ENCODE peak calls at places on chromosomes 7 and 10, in six cellular contexts. One of them, this sample, is unnamed.
A peak's percentile ranks its signal among the peaks of the same experiment; 100 is the strongest.

GRCh38 chr7:74058486-74058885 is 25.1 kb upstream of the LIMK1 start:
- DNase-seq in Panc1: no peak
- DNase-seq in esophagus squamous epithelium: no peak
- DNase-seq in hepatocyte: no peak
- DNase-seq in dorsolateral prefrontal cortex: no peak
- DNase-seq in lower lobe of right lung: no peak
- DNase-seq in this sample: no peak

GRCh38 chr10:75751232-75751631 is 319.8 kb downstream of the LRMDA start:
- DNase-seq in dorsolateral prefrontal cortex: no peak
- DNase-seq in Panc1: no peak
- DNase-seq in lower lobe of right lung: no peak
- DNase-seq in hepatocyte: no peak
- DNase-seq in esophagus squamous epithelium: no peak
- DNase-seq in this sample: no peak

GRCh38 chr7:17368856-17369520 is 70.5 kb downstream of the AHR start:
- DNase-seq in hepatocyte: no peak
- DNase-seq in lower lobe of right lung: no peak
- DNase-seq in Panc1: no peak
- DNase-seq in dorsolateral prefrontal cortex: no peak
- DNase-seq in esophagus squamous epithelium: no peak
- DNase-seq in this sample: no peak

GRCh38 chr7:14720792-14721191 is 181.8 kb downstream of the DGKB start:
- DNase-seq in lower lobe of right lung: no peak
- DNase-seq in dorsolateral prefrontal cortex: no peak
- DNase-seq in esophagus squamous epithelium: no peak
- DNase-seq in Panc1: no peak
- DNase-seq in hepatocyte: no peak
- DNase-seq in this sample: no peak

GRCh38 chr10:111077715-111078504 is 1.1 kb downstream of the ADRA2A start:
- DNase-seq in dorsolateral prefrontal cortex: no peak
- DNase-seq in esophagus squamous epithelium: no peak
- DNase-seq in hepatocyte: peak; percentile 12
- DNase-seq in lower lobe of right lung: peak; percentile 52
- DNase-seq in Panc1: no peak
- DNase-seq in this sample: no peak

GRCh38 chr7:21944616-21945373 is 904 bp downstream of the CDCA7L start:
- DNase-seq in dorsolateral prefrontal cortex: no peak
- DNase-seq in lower lobe of right lung: peak; percentile 84
- DNase-seq in hepatocyte: peak; percentile 67
- DNase-seq in esophagus squamous epithelium: no peak
- DNase-seq in Panc1: peak; percentile 30
- DNase-seq in this sample: no peak

GRCh38 chr10:132185601-132186487 is 904 bp upstream of the DPYSL4 start:
- DNase-seq in hepatocyte: peak; percentile 85
- DNase-seq in dorsolateral prefrontal cortex: no peak
- DNase-seq in lower lobe of right lung: no peak
- DNase-seq in Panc1: no peak
- DNase-seq in esophagus squamous epithelium: no peak
- DNase-seq in this sample: no peak

GRCh38 chr7:126780993-126781392 is 471.7 kb downstream of the GRM8 start:
- DNase-seq in esophagus squamous epithelium: no peak
- DNase-seq in dorsolateral prefrontal cortex: no peak
- DNase-seq in lower lobe of right lung: no peak
- DNase-seq in hepatocyte: no peak
- DNase-seq in Panc1: no peak
- DNase-seq in this sample: no peak

GRCh38 chr10:105797234-105797890 is 1156.3 kb downstream of the SORCS3 start:
- DNase-seq in esophagus squamous epithelium: no peak
- DNase-seq in Panc1: peak; percentile 15
- DNase-seq in hepatocyte: peak; percentile 62
- DNase-seq in dorsolateral prefrontal cortex: no peak
- DNase-seq in lower lobe of right lung: no peak
- DNase-seq in this sample: no peak

GRCh38 chr10:93026072-93026471 is 34.5 kb upstream of the CYP26C1 start:
- DNase-seq in hepatocyte: no peak
- DNase-seq in esophagus squamous epithelium: no peak
- DNase-seq in dorsolateral prefrontal cortex: no peak
- DNase-seq in lower lobe of right lung: no peak
- DNase-seq in Panc1: no peak
- DNase-seq in this sample: no peak

GRCh38 chr7:82294258-82294855 is 149.2 kb downstream of the CACNA2D1 start:
- DNase-seq in dorsolateral prefrontal cortex: no peak
- DNase-seq in lower lobe of right lung: no peak
- DNase-seq in hepatocyte: no peak
- DNase-seq in esophagus squamous epithelium: no peak
- DNase-seq in Panc1: no peak
- DNase-seq in this sample: no peak

GRCh38 chr7:156773966-156774365 is 119.0 kb downstream of the LMBR1 start:
- DNase-seq in hepatocyte: no peak
- DNase-seq in dorsolateral prefrontal cortex: no peak
- DNase-seq in lower lobe of right lung: no peak
- DNase-seq in Panc1: no peak
- DNase-seq in esophagus squamous epithelium: no peak
- DNase-seq in this sample: no peak

GRCh38 chr10:26486985-26487850 is 49.1 kb downstream of the APBB1IP start:
- DNase-seq in Panc1: no peak
- DNase-seq in hepatocyte: peak; percentile 74
- DNase-seq in esophagus squamous epithelium: no peak
- DNase-seq in dorsolateral prefrontal cortex: no peak
- DNase-seq in lower lobe of right lung: no peak
- DNase-seq in this sample: peak; percentile 20

GRCh38 chr10:104548090-104548489 is 93.0 kb upstream of the SORCS3 start:
- DNase-seq in Panc1: no peak
- DNase-seq in esophagus squamous epithelium: no peak
- DNase-seq in lower lobe of right lung: no peak
- DNase-seq in hepatocyte: peak; percentile 35
- DNase-seq in dorsolateral prefrontal cortex: no peak
- DNase-seq in this sample: no peak

GRCh38 chr7:16933296-16934248 is 51.8 kb upstream of the AGR3 start:
- DNase-seq in lower lobe of right lung: peak; percentile 53
- DNase-seq in Panc1: no peak
- DNase-seq in esophagus squamous epithelium: no peak
- DNase-seq in hepatocyte: no peak
- DNase-seq in dorsolateral prefrontal cortex: no peak
- DNase-seq in this sample: no peak

GRCh38 chr7:32033006-32033405 is 37.2 kb downstream of the PDE1C start:
- DNase-seq in esophagus squamous epithelium: no peak
- DNase-seq in Panc1: no peak
- DNase-seq in dorsolateral prefrontal cortex: no peak
- DNase-seq in hepatocyte: no peak
- DNase-seq in lower lobe of right lung: no peak
- DNase-seq in this sample: no peak

GRCh38 chr7:27605689-27606269 is 56.9 kb downstream of the HIBADH start:
- DNase-seq in lower lobe of right lung: no peak
- DNase-seq in Panc1: peak; percentile 28
- DNase-seq in esophagus squamous epithelium: no peak
- DNase-seq in dorsolateral prefrontal cortex: no peak
- DNase-seq in hepatocyte: peak; percentile 49
- DNase-seq in this sample: no peak

GRCh38 chr10:42367532-42368230 is 270.7 kb downstream of the ZNF33B start:
- DNase-seq in dorsolateral prefrontal cortex: peak; percentile 95
- DNase-seq in hepatocyte: no peak
- DNase-seq in esophagus squamous epithelium: peak; percentile 15
- DNase-seq in Panc1: peak; percentile 91
- DNase-seq in lower lobe of right lung: peak; percentile 84
- DNase-seq in this sample: peak; percentile 41

GRCh38 chr10:62076872-62077271 is 175.4 kb downstream of the ARID5B start:
- DNase-seq in hepatocyte: no peak
- DNase-seq in Panc1: peak; percentile 81
- DNase-seq in lower lobe of right lung: no peak
- DNase-seq in dorsolateral prefrontal cortex: no peak
- DNase-seq in esophagus squamous epithelium: no peak
- DNase-seq in this sample: no peak

GRCh38 chr10:100819424-100819823 is 74.0 kb downstream of the PAX2 start:
- DNase-seq in dorsolateral prefrontal cortex: no peak
- DNase-seq in hepatocyte: no peak
- DNase-seq in Panc1: no peak
- DNase-seq in esophagus squamous epithelium: no peak
- DNase-seq in lower lobe of right lung: no peak
- DNase-seq in this sample: no peak

GRCh38 chr10:100812978-100813377 is 67.6 kb downstream of the PAX2 start:
- DNase-seq in Panc1: no peak
- DNase-seq in dorsolateral prefrontal cortex: no peak
- DNase-seq in esophagus squamous epithelium: no peak
- DNase-seq in hepatocyte: no peak
- DNase-seq in lower lobe of right lung: no peak
- DNase-seq in this sample: no peak

GRCh38 chr10:100814751-100815474 is 69.5 kb downstream of the PAX2 start:
- DNase-seq in lower lobe of right lung: no peak
- DNase-seq in Panc1: no peak
- DNase-seq in hepatocyte: no peak
- DNase-seq in dorsolateral prefrontal cortex: no peak
- DNase-seq in esophagus squamous epithelium: no peak
- DNase-seq in this sample: no peak

GRCh38 chr10:100816671-100817070 is 71.3 kb downstream of the PAX2 start:
- DNase-seq in hepatocyte: no peak
- DNase-seq in dorsolateral prefrontal cortex: no peak
- DNase-seq in Panc1: no peak
- DNase-seq in lower lobe of right lung: no peak
- DNase-seq in esophagus squamous epithelium: no peak
- DNase-seq in this sample: no peak

GRCh38 chr10:100817268-100817839 is 72.0 kb downstream of the PAX2 start:
- DNase-seq in hepatocyte: no peak
- DNase-seq in lower lobe of right lung: no peak
- DNase-seq in Panc1: no peak
- DNase-seq in dorsolateral prefrontal cortex: no peak
- DNase-seq in esophagus squamous epithelium: no peak
- DNase-seq in this sample: no peak
- TF ChIP-seq CTCF in hepatocyte: no peak
- TF ChIP-seq CTCF in lower lobe of right lung: no peak
- TF ChIP-seq CTCF in Panc1: no peak
- TF ChIP-seq CTCF in dorsolateral prefrontal cortex: no peak
- TF ChIP-seq CTCF in esophagus squamous epithelium: no peak
- TF ChIP-seq CTCF in this sample: no peak

GRCh38 chr7:106504207-106504606 is 156.8 kb downstream of the CCDC71L start:
- DNase-seq in esophagus squamous epithelium: no peak
- DNase-seq in Panc1: no peak
- DNase-seq in dorsolateral prefrontal cortex: no peak
- DNase-seq in lower lobe of right lung: no peak
- DNase-seq in hepatocyte: no peak
- DNase-seq in this sample: no peak
- H3K27ac ChIP-seq in esophagus squamous epithelium: no peak overlapping the region
- H3K27ac ChIP-seq in Panc1: no peak overlapping the region
- H3K27ac ChIP-seq in dorsolateral prefrontal cortex: no peak overlapping the region
- H3K27ac ChIP-seq in lower lobe of right lung: no peak overlapping the region
- H3K27ac ChIP-seq in hepatocyte: no peak overlapping the region
- H3K27ac ChIP-seq in this sample: no peak overlapping the region

GRCh38 chr10:71211759-71212248 is 566 bp upstream of the UNC5B start:
- DNase-seq in lower lobe of right lung: no peak
- DNase-seq in Panc1: no peak
- DNase-seq in esophagus squamous epithelium: no peak
- DNase-seq in hepatocyte: no peak
- DNase-seq in dorsolateral prefrontal cortex: no peak
- DNase-seq in this sample: no peak

GRCh38 chr10:71213127-71213616 is 802 bp downstream of the UNC5B start:
- DNase-seq in lower lobe of right lung: peak; percentile 80
- DNase-seq in hepatocyte: peak; percentile 85
- DNase-seq in dorsolateral prefrontal cortex: no peak
- DNase-seq in esophagus squamous epithelium: no peak
- DNase-seq in Panc1: no peak
- DNase-seq in this sample: no peak

GRCh38 chr10:71211053-71211452 is 1.3 kb upstream of the UNC5B start:
- DNase-seq in esophagus squamous epithelium: no peak
- DNase-seq in dorsolateral prefrontal cortex: no peak
- DNase-seq in hepatocyte: no peak
- DNase-seq in lower lobe of right lung: no peak
- DNase-seq in Panc1: no peak
- DNase-seq in this sample: no peak

GRCh38 chr10:71213761-71214440 is 1.5 kb downstream of the UNC5B start:
- DNase-seq in hepatocyte: peak; percentile 56
- DNase-seq in esophagus squamous epithelium: no peak
- DNase-seq in lower lobe of right lung: no peak
- DNase-seq in Panc1: no peak
- DNase-seq in dorsolateral prefrontal cortex: no peak
- DNase-seq in this sample: no peak

DNA sequence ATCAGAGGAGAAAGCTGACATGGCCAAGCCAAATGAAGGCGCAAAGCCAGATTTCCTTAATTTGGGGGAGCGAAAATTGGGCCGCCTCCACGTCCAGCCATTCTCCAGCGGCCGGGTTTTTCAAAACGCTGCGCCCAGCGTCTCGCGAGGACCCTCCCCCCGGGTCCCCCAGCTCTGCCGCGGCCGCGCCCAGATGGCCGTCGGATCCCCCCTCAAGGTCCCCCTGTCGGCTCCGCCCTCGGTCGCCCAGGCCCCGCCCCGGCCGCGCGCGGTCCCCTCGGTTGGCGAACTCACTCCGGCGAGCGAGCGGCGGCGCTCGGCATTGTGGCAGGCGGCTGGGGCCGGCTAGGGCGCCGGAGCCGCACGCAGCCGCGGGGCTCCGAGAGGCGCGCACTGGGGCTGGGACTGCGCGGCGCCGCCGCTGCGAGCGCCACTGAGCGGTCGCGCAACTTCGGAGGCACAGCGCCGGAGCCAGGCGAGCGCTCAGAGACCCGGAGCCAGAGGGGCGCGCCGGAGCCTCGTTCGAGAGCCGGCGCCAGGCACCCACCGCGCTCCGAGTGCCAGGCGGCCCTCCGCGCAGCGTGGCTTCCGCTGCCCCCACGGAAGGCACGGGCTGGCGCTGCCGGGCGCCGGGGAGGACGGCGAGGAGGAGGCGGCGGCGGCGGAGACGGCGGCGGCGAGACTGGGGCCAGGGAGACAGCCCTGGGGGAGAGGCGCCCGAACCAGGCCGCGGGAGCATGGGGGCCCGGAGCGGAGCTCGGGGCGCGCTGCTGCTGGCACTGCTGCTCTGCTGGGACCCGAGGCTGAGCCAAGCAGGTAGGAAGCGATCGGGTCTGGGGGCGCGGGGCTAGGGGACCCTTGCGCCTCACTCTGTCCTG is at the start of gene UNC5B:
- DNase-seq in hepatocyte: peak; percentile 96
- DNase-seq in esophagus squamous epithelium: no peak
- DNase-seq in Panc1: no peak
- DNase-seq in lower lobe of right lung: peak; percentile 92
- DNase-seq in dorsolateral prefrontal cortex: peak; percentile 91
- DNase-seq in this sample: peak; percentile 48
- TF ChIP-seq CTCF in hepatocyte: peak; percentile 42
- TF ChIP-seq CTCF in esophagus squamous epithelium: peak; percentile 66
- TF ChIP-seq CTCF in Panc1: peak; percentile 74
- TF ChIP-seq CTCF in lower lobe of right lung: peak; percentile 22
- TF ChIP-seq CTCF in dorsolateral prefrontal cortex: peak; percentile 29
- TF ChIP-seq CTCF in this sample: peak; percentile 23

GRCh38 chr7:118662266-118662665 is 437.8 kb downstream of the ANKRD7 start:
- DNase-seq in lower lobe of right lung: no peak
- DNase-seq in Panc1: no peak
- DNase-seq in esophagus squamous epithelium: no peak
- DNase-seq in hepatocyte: no peak
- DNase-seq in dorsolateral prefrontal cortex: no peak
- DNase-seq in this sample: no peak
- H3K27ac ChIP-seq in lower lobe of right lung: no peak overlapping the region
- H3K27ac ChIP-seq in Panc1: no peak overlapping the region
- H3K27ac ChIP-seq in esophagus squamous epithelium: no peak overlapping the region
- H3K27ac ChIP-seq in hepatocyte: no peak overlapping the region
- H3K27ac ChIP-seq in dorsolateral prefrontal cortex: no peak overlapping the region
- H3K27ac ChIP-seq in this sample: no peak overlapping the region

GRCh38 chr10:124911124-124912051 is 30.5 kb upstream of the ZRANB1 start:
- DNase-seq in hepatocyte: no peak
- DNase-seq in lower lobe of right lung: no peak
- DNase-seq in dorsolateral prefrontal cortex: no peak
- DNase-seq in Panc1: no peak
- DNase-seq in esophagus squamous epithelium: no peak
- DNase-seq in this sample: no peak
- TF ChIP-seq CTCF in hepatocyte: no peak
- TF ChIP-seq CTCF in lower lobe of right lung: no peak
- TF ChIP-seq CTCF in dorsolateral prefrontal cortex: no peak
- TF ChIP-seq CTCF in Panc1: no peak
- TF ChIP-seq CTCF in esophagus squamous epithelium: no peak
- TF ChIP-seq CTCF in this sample: no peak

This sample was measured in AG04450.